ENCODE peak calls at places on chromosomes 16 and 17, in four cellular contexts. J is substantia nigra; G is adipocyte; V is activated effector memory CD4-positive, alpha-beta T cell treated with Interleukin-2 at 50 U/mL for 16 hours. E is an unnamed sample.

GRCh38 chr16:24976971-24977672 is 38.0 kb downstream of the ARHGAP17 start:
- DNase-seq in J (no peak), G (no peak), V (no peak), E (no peak)

GRCh38 chr17:80463784-80464400 is 12.5 kb downstream of the NPTX1 start:
- DNase-seq in J (no peak), G (no peak), V (no peak), E (no peak)

GRCh38 chr17:56142325-56142724 is 10.9 kb upstream of the ANKFN1 start:
- DNase-seq in J (no peak), G (peak), V (no peak), E (no peak)

GRCh38 chr17:74045608-74046007 is 157.9 kb upstream of the RPL38 start:
- DNase-seq in J (no peak), G (no peak), V (no peak), E (no peak)

GRCh38 chr16:85136213-85136704 is 24.0 kb upstream of the CIBAR2 start:
- DNase-seq in J (peak), G (peak), V (no peak), E (no peak)

GRCh38 chr16:87474566-87474996 is 18.2 kb downstream of the ZCCHC14 start:
- DNase-seq in J (no peak), G (no peak), V (no peak), E (no peak)

GRCh38 chr16:57721765-57722499 is 13.6 kb upstream of the KATNB1 start:
- DNase-seq in J (no peak), G (no peak), V (no peak), E (no peak)

GRCh38 chr17:1294157-1294717 is 14.8 kb downstream of the TRARG1 start:
- DNase-seq in J (no peak), G (no peak), V (peak), E (no peak)

GRCh38 chr17:35082073-35082657 is 18.7 kb upstream of the RFFL start:
- DNase-seq in J (no peak), G (peak), V (no peak), E (no peak)

GRCh38 chr16:81337097-81337496 is 22.3 kb downstream of the GAN start:
- DNase-seq in J (no peak), G (no peak), V (no peak), E (no peak)

GRCh38 chr17:82668631-82669099 is 20.4 kb upstream of the WDR45B start:
- DNase-seq in J (peak), G (peak), V (no peak), E (peak)

GRCh38 chr16:86515780-86516617 is 5.7 kb downstream of the FOXF1 start:
- DNase-seq in J (no peak), G (no peak), V (no peak), E (no peak)

GRCh38 chr16:17129971-17130370 is 340.8 kb downstream of the XYLT1 start:
- DNase-seq in J (no peak), G (no peak), V (no peak), E (no peak)

E was measured in GM19239.